ENCODE peak calls at places on chromosomes 2 and 18, in eight cellular contexts. One of them, this sample, is unnamed.

GRCh38 chr2:77831068-77831467 is 308.9 kb upstream of the LRRTM4 start:
- DNase-seq in spleen: no peak
- DNase-seq in IMR-90: no peak
- DNase-seq in Caco-2: no peak
- DNase-seq in SK-N-SH: no peak
- DNase-seq in dorsolateral prefrontal cortex: no peak
- DNase-seq in stomach: no peak
- DNase-seq in upper lobe of right lung: no peak
- DNase-seq in this sample: no peak

GRCh38 chr2:70596293-70596692 is 42.7 kb upstream of the TGFA start:
- DNase-seq in spleen: no peak
- DNase-seq in IMR-90: no peak
- DNase-seq in Caco-2: no peak
- DNase-seq in SK-N-SH: no peak
- DNase-seq in dorsolateral prefrontal cortex: no peak
- DNase-seq in stomach: no peak
- DNase-seq in upper lobe of right lung: no peak
- DNase-seq in this sample: no peak

GRCh38 chr2:69603146-69603743 is 40.3 kb downstream of the AAK1 start:
- DNase-seq in spleen: no peak
- DNase-seq in IMR-90: peak
- DNase-seq in Caco-2: no peak
- DNase-seq in SK-N-SH: no peak
- DNase-seq in dorsolateral prefrontal cortex: no peak
- DNase-seq in stomach: no peak
- DNase-seq in upper lobe of right lung: no peak
- DNase-seq in this sample: peak

GRCh38 chr2:121860033-121860810 is 104.8 kb downstream of the TSN start:
- DNase-seq in spleen: no peak
- DNase-seq in IMR-90: peak
- DNase-seq in Caco-2: no peak
- DNase-seq in SK-N-SH: no peak
- DNase-seq in dorsolateral prefrontal cortex: no peak
- DNase-seq in stomach: no peak
- DNase-seq in upper lobe of right lung: no peak
- DNase-seq in this sample: peak

GRCh38 chr2:226184940-226185575 is 614.6 kb downstream of the IRS1 start:
- DNase-seq in spleen: no peak
- DNase-seq in IMR-90: peak
- DNase-seq in Caco-2: no peak
- DNase-seq in SK-N-SH: no peak
- DNase-seq in dorsolateral prefrontal cortex: no peak
- DNase-seq in stomach: no peak
- DNase-seq in upper lobe of right lung: no peak
- DNase-seq in this sample: peak

GRCh38 chr18:66523219-66523991 is 80.5 kb downstream of the CDH19 start:
- DNase-seq in spleen: no peak
- DNase-seq in IMR-90: no peak
- DNase-seq in Caco-2: no peak
- DNase-seq in SK-N-SH: no peak
- DNase-seq in dorsolateral prefrontal cortex: no peak
- DNase-seq in stomach: no peak
- DNase-seq in upper lobe of right lung: no peak
- DNase-seq in this sample: no peak

GRCh38 chr2:177900091-177900490 is 172.5 kb downstream of the PDE11A start:
- DNase-seq in spleen: no peak
- DNase-seq in IMR-90: no peak
- DNase-seq in Caco-2: no peak
- DNase-seq in SK-N-SH: no peak
- DNase-seq in dorsolateral prefrontal cortex: no peak
- DNase-seq in stomach: no peak
- DNase-seq in upper lobe of right lung: no peak
- DNase-seq in this sample: no peak

GRCh38 chr2:27724905-27725693 is 46.4 kb upstream of the MRPL33 start:
- DNase-seq in spleen: no peak
- DNase-seq in IMR-90: peak
- DNase-seq in Caco-2: peak
- DNase-seq in SK-N-SH: no peak
- DNase-seq in dorsolateral prefrontal cortex: no peak
- DNase-seq in stomach: no peak
- DNase-seq in upper lobe of right lung: no peak
- DNase-seq in this sample: peak

GRCh38 chr18:56460590-56460989 is 177.8 kb downstream of the TXNL1 start:
- DNase-seq in spleen: no peak
- DNase-seq in IMR-90: no peak
- DNase-seq in Caco-2: no peak
- DNase-seq in SK-N-SH: no peak
- DNase-seq in dorsolateral prefrontal cortex: no peak
- DNase-seq in stomach: no peak
- DNase-seq in upper lobe of right lung: no peak
- DNase-seq in this sample: no peak

GRCh38 chr2:159206736-159207380 is 79.6 kb downstream of the WDSUB1 start:
- DNase-seq in spleen: no peak
- DNase-seq in IMR-90: no peak
- DNase-seq in Caco-2: no peak
- DNase-seq in SK-N-SH: no peak
- DNase-seq in dorsolateral prefrontal cortex: no peak
- DNase-seq in stomach: no peak
- DNase-seq in upper lobe of right lung: no peak
- DNase-seq in this sample: no peak

GRCh38 chr2:191059308-191059707 is 45.3 kb upstream of the STAT1 start:
- DNase-seq in spleen: no peak
- DNase-seq in IMR-90: no peak
- DNase-seq in Caco-2: no peak
- DNase-seq in SK-N-SH: no peak
- DNase-seq in dorsolateral prefrontal cortex: no peak
- DNase-seq in stomach: no peak
- DNase-seq in upper lobe of right lung: no peak
- DNase-seq in this sample: no peak

GRCh38 chr18:44744206-44745180 is 63.8 kb downstream of the SETBP1 start:
- DNase-seq in spleen: peak
- DNase-seq in IMR-90: no peak
- DNase-seq in Caco-2: no peak
- DNase-seq in SK-N-SH: peak
- DNase-seq in dorsolateral prefrontal cortex: peak
- DNase-seq in stomach: no peak
- DNase-seq in upper lobe of right lung: no peak
- DNase-seq in this sample: no peak
- H3K4me3 ChIP-seq in spleen: no peak
- H3K4me3 ChIP-seq in IMR-90: no peak
- H3K4me3 ChIP-seq in Caco-2: no peak
- H3K4me3 ChIP-seq in SK-N-SH: no peak
- H3K4me3 ChIP-seq in dorsolateral prefrontal cortex: peak
- H3K4me3 ChIP-seq in stomach: no peak
- H3K4me3 ChIP-seq in upper lobe of right lung: no peak
- H3K4me3 ChIP-seq in this sample: no peak

GRCh38 chr2:209425082-209426071 is 1.5 kb downstream of the MAP2 start:
- DNase-seq in spleen: no peak
- DNase-seq in IMR-90: peak
- DNase-seq in Caco-2: no peak
- DNase-seq in SK-N-SH: peak
- DNase-seq in dorsolateral prefrontal cortex: peak
- DNase-seq in stomach: no peak
- DNase-seq in upper lobe of right lung: no peak
- DNase-seq in this sample: peak
- TF ChIP-seq CTCF in spleen: no peak
- TF ChIP-seq CTCF in IMR-90: peak
- TF ChIP-seq CTCF in Caco-2: peak
- TF ChIP-seq CTCF in SK-N-SH: peak
- TF ChIP-seq CTCF in dorsolateral prefrontal cortex: peak
- TF ChIP-seq CTCF in stomach: peak
- TF ChIP-seq CTCF in upper lobe of right lung: peak
- TF ChIP-seq CTCF in this sample: peak

GRCh38 chr2:201806442-201806841 is at the start of gene CDK15:
- DNase-seq in spleen: no peak
- DNase-seq in IMR-90: peak
- DNase-seq in Caco-2: no peak
- DNase-seq in SK-N-SH: no peak
- DNase-seq in dorsolateral prefrontal cortex: no peak
- DNase-seq in stomach: no peak
- DNase-seq in upper lobe of right lung: no peak
- DNase-seq in this sample: peak
- H3K4me3 ChIP-seq in spleen: no peak
- H3K4me3 ChIP-seq in IMR-90: peak
- H3K4me3 ChIP-seq in Caco-2: no peak
- H3K4me3 ChIP-seq in SK-N-SH: no peak
- H3K4me3 ChIP-seq in dorsolateral prefrontal cortex: no peak
- H3K4me3 ChIP-seq in stomach: no peak
- H3K4me3 ChIP-seq in upper lobe of right lung: no peak
- H3K4me3 ChIP-seq in this sample: peak

GRCh38 chr2:134466141-134466540 is 212.3 kb downstream of the MGAT5 start:
- DNase-seq in spleen: no peak
- DNase-seq in IMR-90: no peak
- DNase-seq in Caco-2: peak
- DNase-seq in SK-N-SH: peak
- DNase-seq in dorsolateral prefrontal cortex: no peak
- DNase-seq in stomach: peak
- DNase-seq in upper lobe of right lung: no peak
- DNase-seq in this sample: peak
- TF ChIP-seq CTCF in spleen: no peak
- TF ChIP-seq CTCF in IMR-90: peak
- TF ChIP-seq CTCF in Caco-2: peak
- TF ChIP-seq CTCF in SK-N-SH: peak
- TF ChIP-seq CTCF in dorsolateral prefrontal cortex: no peak
- TF ChIP-seq CTCF in stomach: peak
- TF ChIP-seq CTCF in upper lobe of right lung: peak
- TF ChIP-seq CTCF in this sample: peak

GRCh38 chr2:88842656-88843055 is 151.2 kb downstream of the RPIA start:
- DNase-seq in spleen: no peak
- DNase-seq in IMR-90: no peak
- DNase-seq in Caco-2: no peak
- DNase-seq in SK-N-SH: no peak
- DNase-seq in dorsolateral prefrontal cortex: no peak
- DNase-seq in stomach: no peak
- DNase-seq in upper lobe of right lung: no peak
- DNase-seq in this sample: no peak
- H3K4me3 ChIP-seq in spleen: no peak
- H3K4me3 ChIP-seq in IMR-90: no peak
- H3K4me3 ChIP-seq in Caco-2: no peak
- H3K4me3 ChIP-seq in SK-N-SH: no peak
- H3K4me3 ChIP-seq in dorsolateral prefrontal cortex: no peak
- H3K4me3 ChIP-seq in stomach: no peak
- H3K4me3 ChIP-seq in upper lobe of right lung: no peak
- H3K4me3 ChIP-seq in this sample: no peak

DNA sequence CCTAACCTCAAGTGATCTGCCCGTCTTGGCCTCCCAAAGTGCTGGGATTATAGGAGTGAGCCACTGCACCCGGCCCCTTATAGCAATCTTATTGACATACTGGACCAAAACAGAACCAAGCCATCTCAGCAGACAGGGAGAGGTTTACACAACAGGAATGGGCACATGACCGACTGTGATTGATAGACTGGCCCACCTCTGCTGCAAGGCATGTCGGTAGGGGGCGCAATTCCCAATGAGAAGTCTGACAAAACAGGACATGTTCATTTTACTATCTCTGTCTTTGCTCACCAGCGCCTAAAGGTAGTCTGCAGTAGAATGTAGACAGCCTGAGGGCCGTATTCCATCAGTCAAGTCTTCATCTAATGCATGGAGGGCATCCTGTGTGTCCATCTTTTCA is 2.0 kb downstream of the LYPD6B start:
- DNase-seq in spleen: no peak
- DNase-seq in IMR-90: no peak
- DNase-seq in Caco-2: no peak
- DNase-seq in SK-N-SH: no peak
- DNase-seq in dorsolateral prefrontal cortex: no peak
- DNase-seq in stomach: no peak
- DNase-seq in upper lobe of right lung: no peak
- DNase-seq in this sample: no peak
- TF ChIP-seq CTCF in spleen: peak
- TF ChIP-seq CTCF in IMR-90: peak
- TF ChIP-seq CTCF in Caco-2: peak
- TF ChIP-seq CTCF in SK-N-SH: peak
- TF ChIP-seq CTCF in dorsolateral prefrontal cortex: peak
- TF ChIP-seq CTCF in stomach: peak
- TF ChIP-seq CTCF in upper lobe of right lung: peak
- TF ChIP-seq CTCF in this sample: peak

GRCh38 chr2:101303688-101304087 is 4.8 kb downstream of the RNF149 start:
- DNase-seq in spleen: no peak
- DNase-seq in IMR-90: no peak
- DNase-seq in Caco-2: no peak
- DNase-seq in SK-N-SH: no peak
- DNase-seq in dorsolateral prefrontal cortex: no peak
- DNase-seq in stomach: no peak
- DNase-seq in upper lobe of right lung: no peak
- DNase-seq in this sample: no peak
- H3K4me3 ChIP-seq in spleen: peak
- H3K4me3 ChIP-seq in IMR-90: no peak
- H3K4me3 ChIP-seq in Caco-2: no peak
- H3K4me3 ChIP-seq in SK-N-SH: no peak
- H3K4me3 ChIP-seq in dorsolateral prefrontal cortex: peak
- H3K4me3 ChIP-seq in stomach: peak
- H3K4me3 ChIP-seq in upper lobe of right lung: no peak
- H3K4me3 ChIP-seq in this sample: no peak

DNA sequence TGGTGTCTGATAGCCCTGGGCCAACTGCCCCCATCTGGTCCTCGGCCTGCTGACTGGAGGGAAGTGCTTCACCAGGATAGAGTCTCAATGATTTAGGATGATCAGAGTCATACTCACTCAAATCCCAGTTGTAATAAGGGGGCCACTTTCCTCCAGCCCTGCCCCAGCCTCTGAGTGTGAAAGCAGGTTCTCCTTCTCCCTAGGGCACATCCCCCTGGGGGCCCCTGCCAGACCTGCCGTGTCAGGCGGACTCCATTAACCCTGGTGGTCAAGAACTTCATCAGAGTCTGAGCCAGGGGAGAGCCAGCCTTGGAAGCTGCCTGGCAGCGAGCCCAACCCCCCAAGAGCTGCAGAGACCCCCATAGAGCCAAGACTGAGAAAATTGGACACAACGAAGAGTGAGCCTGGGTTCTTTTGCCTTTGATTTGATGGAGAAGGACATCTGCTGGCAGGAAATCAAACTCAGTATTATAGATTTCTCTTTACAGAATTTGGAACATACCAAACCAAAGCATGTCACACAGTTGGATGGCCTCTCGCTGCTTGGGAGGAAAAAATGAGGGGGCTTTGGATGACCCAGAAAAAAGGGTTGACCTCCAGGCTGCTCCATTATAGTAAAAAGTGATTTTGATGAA is 509.5 kb downstream of the CMPK2 start:
- DNase-seq in spleen: no peak
- DNase-seq in IMR-90: no peak
- DNase-seq in Caco-2: no peak
- DNase-seq in SK-N-SH: no peak
- DNase-seq in dorsolateral prefrontal cortex: no peak
- DNase-seq in stomach: no peak
- DNase-seq in upper lobe of right lung: no peak
- DNase-seq in this sample: no peak
- TF ChIP-seq CTCF in spleen: no peak
- TF ChIP-seq CTCF in IMR-90: no peak
- TF ChIP-seq CTCF in Caco-2: no peak
- TF ChIP-seq CTCF in SK-N-SH: no peak
- TF ChIP-seq CTCF in dorsolateral prefrontal cortex: no peak
- TF ChIP-seq CTCF in stomach: no peak
- TF ChIP-seq CTCF in upper lobe of right lung: no peak
- TF ChIP-seq CTCF in this sample: no peak